ENCODE peak calls at places on chromosome 22, in four cellular contexts. G is K562, U is HepG2, P is GM12878. J is an unnamed sample.

GRCh38 chr22:22168190-22168940 is 76.2 kb upstream of the VPREB1 start:
- DNase-seq in G (peak), U (peak), P (peak), J (peak)

GRCh38 chr22:38782402-38783094 is 11.4 kb downstream of the DNAL4 start:
- DNase-seq in G (peak), U (no peak), P (no peak), J (no peak)

GRCh38 chr22:24582111-24582814 is 10.6 kb downstream of the LRRC75B start:
- DNase-seq in G (no peak), U (no peak), P (no peak), J (no peak)

GRCh38 chr22:40001800-40002577 is 7.2 kb downstream of the FAM83F start:
- DNase-seq in G (peak), U (no peak), P (no peak), J (no peak)

GRCh38 chr22:22424956-22425355 is 83.6 kb downstream of the ZNF280B start:
- DNase-seq in G (no peak), U (no peak), P (no peak), J (no peak)

GRCh38 chr22:50276143-50276542 is 6.0 kb upstream of the MAPK11 start:
- DNase-seq in G (no peak), U (peak), P (peak), J (peak)

GRCh38 chr22:26681395-26681821 is 24.0 kb downstream of the MIAT start:
- DNase-seq in G (no peak), U (no peak), P (no peak), J (no peak)

GRCh38 chr22:38724926-38725571 is 19.3 kb downstream of the GTPBP1 start:
- DNase-seq in G (no peak), U (peak), P (no peak), J (peak)

GRCh38 chr22:31537019-31537535 is 40.7 kb downstream of the SFI1 start:
- DNase-seq in G (peak), U (no peak), P (peak), J (no peak)

GRCh38 chr22:32799516-32799915 is 2.0 kb upstream of the TIMP3 start:
- DNase-seq in G (no peak), U (no peak), P (no peak), J (no peak)

GRCh38 chr22:25841775-25842174 is 99.8 kb downstream of the MYO18B start:
- DNase-seq in G (no peak), U (no peak), P (no peak), J (no peak)

GRCh38 chr22:50584106-50585096 is 1.8 kb upstream of the CHKB start:
- DNase-seq in G (no peak), U (peak), P (no peak), J (no peak)

GRCh38 chr22:17903564-17904295 is 120.6 kb downstream of the MICAL3 start:
- DNase-seq in G (no peak), U (no peak), P (no peak), J (no peak)

GRCh38 chr22:29004647-29005371 is 56.8 kb downstream of the C22orf31 start:
- DNase-seq in G (no peak), U (peak), P (no peak), J (no peak)

GRCh38 chr22:17143101-17143500 is 16.0 kb downstream of the HDHD5 start:
- DNase-seq in G (no peak), U (no peak), P (no peak), J (no peak)

GRCh38 chr22:36546932-36547331 is 18.0 kb upstream of the EIF3D start:
- DNase-seq in G (no peak), U (peak), P (no peak), J (peak)

DNA sequence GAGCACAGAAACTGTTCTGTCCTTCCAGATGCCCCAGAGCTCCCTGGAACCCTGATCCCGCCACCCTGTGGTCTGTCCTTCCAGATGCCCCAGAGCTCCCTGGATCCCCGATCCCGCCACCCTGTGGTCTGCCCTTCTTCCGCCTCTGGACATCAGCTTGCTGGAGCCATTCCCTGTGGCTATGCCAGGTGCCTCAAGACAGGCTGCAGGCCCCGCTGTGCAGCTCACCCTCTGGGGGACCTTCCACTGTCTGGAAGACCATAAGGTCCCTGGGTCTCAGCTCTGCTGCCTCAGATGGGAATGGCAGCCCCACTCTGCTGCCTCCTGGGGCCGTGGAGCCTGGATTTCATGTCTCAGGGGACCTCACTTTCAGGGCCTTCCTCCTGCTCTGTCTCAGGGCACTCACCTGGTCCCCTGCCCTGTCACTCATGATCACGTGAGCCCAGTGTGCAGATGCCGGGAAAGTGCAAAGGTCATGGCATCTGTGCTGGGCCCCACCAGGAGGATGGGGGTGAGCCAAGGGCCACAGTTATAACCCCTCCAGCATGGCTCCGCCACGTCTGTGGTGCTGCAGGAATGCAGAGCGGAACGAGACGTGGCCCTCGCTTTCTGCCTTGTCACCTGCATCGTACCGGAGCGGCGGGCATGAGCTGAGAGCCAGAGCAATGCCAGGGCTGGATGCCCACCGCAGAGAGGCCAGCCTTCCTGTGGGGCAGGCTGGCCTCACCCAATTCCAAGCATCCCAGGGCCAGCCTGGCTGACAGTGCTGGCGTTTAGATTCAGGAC is 1520.7 kb downstream of the BRD1 start:
- DNase-seq in G (no peak), U (no peak), P (no peak), J (no peak)
- TF ChIP-seq JUNB in G (no peak), U (no peak), P (no peak), J (no peak)

GRCh38 chr22:27987557-27987956 is 68.5 kb upstream of the PITPNB start:
- DNase-seq in G (no peak), U (no peak), P (no peak), J (no peak)
- TF ChIP-seq USF2 in G (no peak), U (no peak), P (no peak), J (no peak)

GRCh38 chr22:45503071-45503815 is 560 bp downstream of the FBLN1 start:
- DNase-seq in G (no peak), U (no peak), P (no peak), J (no peak)
- TF ChIP-seq MAX in G (no peak), U (no peak), P (no peak), J (no peak)

GRCh38 chr22:19809741-19810140 is 44.9 kb downstream of the GNB1L start:
- DNase-seq in G (no peak), U (no peak), P (no peak), J (no peak)

GRCh38 chr22:19808873-19809478 is 45.7 kb downstream of the GNB1L start:
- DNase-seq in G (no peak), U (no peak), P (no peak), J (no peak)

GRCh38 chr22:19806213-19807160 is 45.9 kb downstream of the TBX1 start:
- DNase-seq in G (peak), U (no peak), P (no peak), J (peak)

GRCh38 chr22:19807161-19807913 is 46.8 kb downstream of the TBX1 start:
- DNase-seq in G (no peak), U (no peak), P (no peak), J (no peak)

GRCh38 chr22:19807914-19808872 is 46.5 kb downstream of the GNB1L start:
- DNase-seq in G (no peak), U (no peak), P (no peak), J (no peak)
- TF ChIP-seq JUNB in G (no peak), U (no peak), P (no peak), J (no peak)